ENCODE peak calls at places on chromosomes 6 and 20, in seven cellular contexts. F is IMR-90, B is H9, H is H1, G is mesendoderm, U is mesenchymal stem cell, P is trophoblast cell. R is an unnamed sample.

GRCh38 chr6:151534576-151534975 is 40.8 kb downstream of the CCDC170 start:
- DNase-seq in F (peak; percentile 16), B (no peak), H (no peak), G (no peak), U (no peak), P (peak; percentile 91), R (no peak)

GRCh38 chr20:33954504-33954903 is 39.2 kb upstream of the RALY start:
- DNase-seq in F (no peak), B (no peak), H (no peak), G (no peak), U (no peak), P (no peak), R (no peak)

GRCh38 chr6:30211899-30212298 is 1.3 kb downstream of the TRIM26 start:
- DNase-seq in F (no peak), B (no peak), H (no peak), G (no peak), U (no peak), P (no peak), R (no peak)

GRCh38 chr6:169806718-169807117 is 55.3 kb downstream of the ERMARD start:
- DNase-seq in F (no peak), B (no peak), H (no peak), G (no peak), U (no peak), P (no peak), R (no peak)

GRCh38 chr20:53495357-53495756 is 98.3 kb downstream of the ZNF217 start:
- DNase-seq in F (peak; percentile 4), B (no peak), H (no peak), G (no peak), U (peak; percentile 30), P (peak; percentile 26), R (no peak)

GRCh38 chr6:90197854-90198496 is 98.7 kb downstream of the BACH2 start:
- DNase-seq in F (peak; percentile 85), B (no peak), H (no peak), G (no peak), U (peak; percentile 67), P (peak; percentile 82), R (no peak)

GRCh38 chr20:58706975-58707681 is 14.5 kb downstream of the NPEPL1 start:
- DNase-seq in F (no peak), B (no peak), H (no peak), G (no peak), U (no peak), P (no peak), R (no peak)

GRCh38 chr6:79833264-79833663 is 114.1 kb downstream of the ELOVL4 start:
- DNase-seq in F (no peak), B (no peak), H (no peak), G (no peak), U (peak; percentile 6), P (peak; percentile 56), R (no peak)

GRCh38 chr6:110878751-110879539 is 4.4 kb downstream of the AMD1 start:
- DNase-seq in F (peak; percentile 59), B (no peak), H (no peak), G (peak; percentile 64), U (peak; percentile 79), P (peak; percentile 43), R (no peak)

GRCh38 chr6:42428326-42429041 is 23.2 kb downstream of the TRERF1 start:
- DNase-seq in F (peak; percentile 21), B (no peak), H (no peak), G (peak; percentile 75), U (no peak), P (no peak), R (no peak)

GRCh38 chr6:804771-805170 is 111.8 kb upstream of the EXOC2 start:
- DNase-seq in F (no peak), B (no peak), H (no peak), G (no peak), U (no peak), P (no peak), R (no peak)

GRCh38 chr6:10409160-10409765 is 5.6 kb downstream of the TFAP2A start:
- DNase-seq in F (no peak), B (no peak), H (no peak), G (peak; percentile 35), U (no peak), P (no peak), R (no peak)

GRCh38 chr20:33370296-33370695 is 31.0 kb downstream of the CDK5RAP1 start:
- DNase-seq in F (no peak), B (no peak), H (no peak), G (no peak), U (no peak), P (no peak), R (no peak)

GRCh38 chr20:46264391-46265266 is 43.7 kb downstream of the CDH22 start:
- DNase-seq in F (no peak), B (no peak), H (no peak), G (no peak), U (no peak), P (no peak), R (no peak)

GRCh38 chr6:132401941-132402275 is 633 bp upstream of the MOXD1 start:
- DNase-seq in F (no peak), B (peak; percentile 31), H (no peak), G (peak; percentile 31), U (no peak), P (no peak), R (no peak)

GRCh38 chr20:61073376-61073775 is 178.7 kb upstream of the CDH4 start:
- DNase-seq in F (no peak), B (no peak), H (no peak), G (no peak), U (no peak), P (no peak), R (no peak)

GRCh38 chr6:53273356-53273755 is 75.4 kb downstream of the ELOVL5 start:
- DNase-seq in F (no peak), B (no peak), H (no peak), G (no peak), U (no peak), P (no peak), R (no peak)

GRCh38 chr20:20549699-20550098 is 162.7 kb downstream of the RALGAPA2 start:
- DNase-seq in F (peak; percentile 73), B (no peak), H (no peak), G (no peak), U (peak; percentile 77), P (peak; percentile 94), R (no peak)

GRCh38 chr20:59784365-59785117 is 148.9 kb downstream of the SYCP2 start:
- DNase-seq in F (no peak), B (peak; percentile 19), H (no peak), G (no peak), U (no peak), P (no peak), R (no peak)

GRCh38 chr6:157034433-157035230 is 257.5 kb downstream of the ARID1B start:
- DNase-seq in F (peak; percentile 72), B (no peak), H (no peak), G (peak; percentile 73), U (peak; percentile 61), P (peak; percentile 74), R (no peak)

GRCh38 chr6:156976144-156977088 is 199.2 kb downstream of the ARID1B start:
- DNase-seq in F (no peak), B (no peak), H (no peak), G (no peak), U (no peak), P (no peak), R (no peak)

GRCh38 chr20:50528804-50529351 is 18.7 kb downstream of the PTPN1 start:
- DNase-seq in F (peak; percentile 39), B (no peak), H (no peak), G (no peak), U (no peak), P (no peak), R (no peak)

GRCh38 chr6:98039443-98039842 is 756.4 kb upstream of the MMS22L start:
- DNase-seq in F (no peak), B (peak; percentile 63), H (no peak), G (peak; percentile 57), U (no peak), P (no peak), R (no peak)

GRCh38 chr6:135522975-135523692 is 25.6 kb upstream of the AHI1 start:
- DNase-seq in F (peak; percentile 87), B (no peak), H (no peak), G (no peak), U (peak; percentile 88), P (peak; percentile 89), R (no peak)
- H3K4me2 ChIP-seq in F (peak overlapping the region; percentile 46), B (no peak overlapping the region), H (no peak overlapping the region), G (no peak overlapping the region), U (no peak overlapping the region), P (no peak overlapping the region), R (no peak overlapping the region)

DNA sequence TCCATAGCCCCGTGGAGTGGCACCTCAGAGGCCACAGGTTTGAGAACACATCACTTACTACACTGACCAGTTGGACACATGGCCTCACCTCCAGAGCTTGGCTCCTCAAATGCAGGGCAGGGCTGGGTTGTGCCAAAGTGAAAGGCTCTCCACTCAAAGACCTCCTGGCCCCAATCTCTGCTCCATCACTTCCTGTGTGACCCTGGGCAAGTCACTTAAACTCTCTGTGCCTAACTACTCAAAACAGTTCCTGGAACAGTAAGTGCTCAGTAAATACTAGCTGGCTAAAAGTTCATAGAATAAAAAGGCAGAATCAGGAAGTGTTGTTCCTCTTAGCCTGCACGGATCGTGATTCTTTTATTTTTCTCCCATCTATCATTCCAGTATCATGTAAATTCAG is 50.2 kb downstream of the AGPAT4 start:
- DNase-seq in F (no peak), B (no peak), H (no peak), G (no peak), U (no peak), P (no peak), R (no peak)
- H3K23ac ChIP-seq in F (no peak overlapping the region), B (no peak overlapping the region), H (no peak overlapping the region), G (no peak overlapping the region), U (no peak overlapping the region), P (no peak overlapping the region), R (no peak overlapping the region)

DNA sequence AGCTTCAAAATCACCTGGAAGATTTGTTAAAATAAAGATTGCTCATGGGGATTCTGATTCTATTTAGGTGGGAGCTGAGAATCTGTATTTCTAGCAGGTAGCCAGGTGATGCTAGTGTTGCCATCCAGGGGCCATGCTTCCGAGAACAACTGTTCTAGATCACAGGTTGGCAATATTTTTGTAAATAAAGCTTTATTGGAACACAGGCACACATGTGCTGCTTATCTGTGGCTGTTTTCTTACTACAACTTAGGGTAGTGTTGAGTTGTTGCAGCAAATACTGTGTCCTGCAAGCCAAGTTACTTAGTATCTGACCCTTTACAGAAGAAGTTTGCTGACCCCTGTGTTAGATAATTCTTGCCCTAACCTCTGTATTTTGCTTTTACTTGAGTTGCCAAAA is 12.0 kb downstream of the CENPW start:
- DNase-seq in F (no peak), B (no peak), H (no peak), G (no peak), U (no peak), P (no peak), R (no peak)
- H3K4me2 ChIP-seq in F (no peak overlapping the region), B (no peak overlapping the region), H (no peak overlapping the region), G (no peak overlapping the region), U (no peak overlapping the region), P (no peak overlapping the region), R (no peak overlapping the region)

GRCh38 chr6:43984442-43985321 is 142.6 kb downstream of the MRPL14 start:
- DNase-seq in F (peak; percentile 21), B (no peak), H (no peak), G (no peak), U (peak; percentile 23), P (no peak), R (no peak)
- H3K23ac ChIP-seq in F (no peak overlapping the region), B (no peak overlapping the region), H (no peak overlapping the region), G (no peak overlapping the region), U (no peak overlapping the region), P (no peak overlapping the region), R (no peak overlapping the region)

GRCh38 chr6:137920331-137920730 is 53.3 kb downstream of the TNFAIP3 start:
- DNase-seq in F (no peak), B (no peak), H (no peak), G (no peak), U (no peak), P (no peak), R (no peak)
- H3K4me2 ChIP-seq in F (no peak overlapping the region), B (no peak overlapping the region), H (no peak overlapping the region), G (no peak overlapping the region), U (no peak overlapping the region), P (no peak overlapping the region), R (no peak overlapping the region)

R was measured in neuronal stem cell.